ENCODE peak calls at places on chromosomes 5 and 9, in nine cellular contexts. One of them, this sample, is unnamed. For H3K27me3, the result is how much of the 10 kb centered on the place peaks cover.

GRCh38 chr9:127783111-127783621 is 2.7 kb upstream of the CDK9 start:
- DNase-seq in H9: no peak
- DNase-seq in foreskin keratinocyte: no peak
- DNase-seq in kidney epithelial cell: no peak
- DNase-seq in tibial nerve: no peak
- DNase-seq in CD8-positive, alpha-beta T cell: peak
- DNase-seq in heart right ventricle: no peak
- DNase-seq in GM06990: peak
- DNase-seq in adipocyte: no peak
- DNase-seq in this sample: peak

GRCh38 chr5:153209016-153209415 is 281.5 kb upstream of the GRIA1 start:
- DNase-seq in H9: no peak
- DNase-seq in foreskin keratinocyte: no peak
- DNase-seq in kidney epithelial cell: no peak
- DNase-seq in tibial nerve: no peak
- DNase-seq in CD8-positive, alpha-beta T cell: no peak
- DNase-seq in heart right ventricle: no peak
- DNase-seq in GM06990: no peak
- DNase-seq in adipocyte: no peak
- DNase-seq in this sample: no peak

GRCh38 chr9:92663951-92664350 is 6.0 kb downstream of the IPPK start:
- DNase-seq in H9: no peak
- DNase-seq in foreskin keratinocyte: no peak
- DNase-seq in kidney epithelial cell: no peak
- DNase-seq in tibial nerve: no peak
- DNase-seq in CD8-positive, alpha-beta T cell: no peak
- DNase-seq in heart right ventricle: no peak
- DNase-seq in GM06990: no peak
- DNase-seq in adipocyte: no peak
- DNase-seq in this sample: no peak

GRCh38 chr9:94079236-94079635 is 5.0 kb upstream of the PTPDC1 start:
- DNase-seq in H9: no peak
- DNase-seq in foreskin keratinocyte: no peak
- DNase-seq in kidney epithelial cell: no peak
- DNase-seq in tibial nerve: no peak
- DNase-seq in CD8-positive, alpha-beta T cell: no peak
- DNase-seq in heart right ventricle: no peak
- DNase-seq in GM06990: no peak
- DNase-seq in adipocyte: no peak
- DNase-seq in this sample: no peak

GRCh38 chr5:56085205-56085604 is 90.4 kb upstream of the IL6ST start:
- DNase-seq in H9: no peak
- DNase-seq in foreskin keratinocyte: no peak
- DNase-seq in kidney epithelial cell: no peak
- DNase-seq in tibial nerve: no peak
- DNase-seq in CD8-positive, alpha-beta T cell: no peak
- DNase-seq in heart right ventricle: no peak
- DNase-seq in GM06990: no peak
- DNase-seq in adipocyte: no peak
- DNase-seq in this sample: no peak

GRCh38 chr9:80134487-80134886 is 562.7 kb downstream of the TLE4 start:
- DNase-seq in H9: no peak
- DNase-seq in foreskin keratinocyte: no peak
- DNase-seq in kidney epithelial cell: no peak
- DNase-seq in tibial nerve: no peak
- DNase-seq in CD8-positive, alpha-beta T cell: no peak
- DNase-seq in heart right ventricle: no peak
- DNase-seq in GM06990: peak
- DNase-seq in adipocyte: no peak
- DNase-seq in this sample: no peak

GRCh38 chr5:160297004-160297403 is 15.4 kb downstream of the CCNJL start:
- DNase-seq in H9: no peak
- DNase-seq in foreskin keratinocyte: no peak
- DNase-seq in kidney epithelial cell: no peak
- DNase-seq in tibial nerve: no peak
- DNase-seq in CD8-positive, alpha-beta T cell: no peak
- DNase-seq in heart right ventricle: no peak
- DNase-seq in GM06990: no peak
- DNase-seq in adipocyte: no peak
- DNase-seq in this sample: no peak

GRCh38 chr5:157793298-157793791 is 49.8 kb downstream of the LSM11 start:
- DNase-seq in H9: no peak
- DNase-seq in foreskin keratinocyte: no peak
- DNase-seq in kidney epithelial cell: no peak
- DNase-seq in tibial nerve: no peak
- DNase-seq in CD8-positive, alpha-beta T cell: no peak
- DNase-seq in heart right ventricle: no peak
- DNase-seq in GM06990: no peak
- DNase-seq in adipocyte: no peak
- DNase-seq in this sample: no peak

GRCh38 chr5:38751103-38751502 is 94.7 kb upstream of the OSMR start:
- DNase-seq in H9: no peak
- DNase-seq in foreskin keratinocyte: no peak
- DNase-seq in kidney epithelial cell: no peak
- DNase-seq in tibial nerve: no peak
- DNase-seq in CD8-positive, alpha-beta T cell: no peak
- DNase-seq in heart right ventricle: no peak
- DNase-seq in GM06990: no peak
- DNase-seq in adipocyte: no peak
- DNase-seq in this sample: no peak

GRCh38 chr5:81140942-81141341 is 92.2 kb upstream of the CKMT2 start:
- DNase-seq in H9: no peak
- DNase-seq in foreskin keratinocyte: no peak
- DNase-seq in kidney epithelial cell: no peak
- DNase-seq in tibial nerve: peak
- DNase-seq in CD8-positive, alpha-beta T cell: no peak
- DNase-seq in heart right ventricle: peak
- DNase-seq in GM06990: no peak
- DNase-seq in adipocyte: peak
- DNase-seq in this sample: peak

GRCh38 chr5:58462154-58462553 is 2.3 kb upstream of the PLK2 start:
- DNase-seq in H9: no peak
- DNase-seq in foreskin keratinocyte: peak
- DNase-seq in kidney epithelial cell: no peak
- DNase-seq in tibial nerve: no peak
- DNase-seq in CD8-positive, alpha-beta T cell: no peak
- DNase-seq in heart right ventricle: no peak
- DNase-seq in GM06990: no peak
- DNase-seq in adipocyte: no peak
- DNase-seq in this sample: no peak

GRCh38 chr5:34789021-34789531 is 49.9 kb upstream of the TTC23L start:
- DNase-seq in H9: no peak
- DNase-seq in foreskin keratinocyte: no peak
- DNase-seq in kidney epithelial cell: no peak
- DNase-seq in tibial nerve: no peak
- DNase-seq in CD8-positive, alpha-beta T cell: no peak
- DNase-seq in heart right ventricle: no peak
- DNase-seq in GM06990: no peak
- DNase-seq in adipocyte: no peak
- DNase-seq in this sample: peak

GRCh38 chr5:96816430-96816939 is 8.7 kb upstream of the ERAP1 start:
- DNase-seq in H9: peak
- DNase-seq in foreskin keratinocyte: no peak
- DNase-seq in kidney epithelial cell: no peak
- DNase-seq in tibial nerve: no peak
- DNase-seq in CD8-positive, alpha-beta T cell: peak
- DNase-seq in heart right ventricle: no peak
- DNase-seq in GM06990: peak
- DNase-seq in adipocyte: no peak
- DNase-seq in this sample: no peak

GRCh38 chr9:105369911-105370310 is 77.9 kb upstream of the FSD1L start:
- DNase-seq in H9: no peak
- DNase-seq in foreskin keratinocyte: no peak
- DNase-seq in kidney epithelial cell: no peak
- DNase-seq in tibial nerve: no peak
- DNase-seq in CD8-positive, alpha-beta T cell: no peak
- DNase-seq in heart right ventricle: no peak
- DNase-seq in GM06990: no peak
- DNase-seq in adipocyte: no peak
- DNase-seq in this sample: no peak

GRCh38 chr9:105154723-105155191 is 89.7 kb upstream of the SLC44A1 start:
- DNase-seq in H9: no peak
- DNase-seq in foreskin keratinocyte: no peak
- DNase-seq in kidney epithelial cell: no peak
- DNase-seq in tibial nerve: no peak
- DNase-seq in CD8-positive, alpha-beta T cell: no peak
- DNase-seq in heart right ventricle: peak
- DNase-seq in GM06990: no peak
- DNase-seq in adipocyte: no peak
- DNase-seq in this sample: no peak

GRCh38 chr9:93130861-93131481 is 3.1 kb downstream of the NINJ1 start:
- DNase-seq in H9: no peak
- DNase-seq in foreskin keratinocyte: no peak
- DNase-seq in kidney epithelial cell: no peak
- DNase-seq in tibial nerve: peak
- DNase-seq in CD8-positive, alpha-beta T cell: no peak
- DNase-seq in heart right ventricle: no peak
- DNase-seq in GM06990: no peak
- DNase-seq in adipocyte: no peak
- DNase-seq in this sample: peak

GRCh38 chr5:11482011-11482410 is 422.2 kb downstream of the CTNND2 start:
- DNase-seq in H9: no peak
- DNase-seq in foreskin keratinocyte: no peak
- DNase-seq in kidney epithelial cell: no peak
- DNase-seq in tibial nerve: no peak
- DNase-seq in CD8-positive, alpha-beta T cell: no peak
- DNase-seq in heart right ventricle: no peak
- DNase-seq in GM06990: no peak
- DNase-seq in adipocyte: no peak
- DNase-seq in this sample: no peak

GRCh38 chr9:109052416-109052815 is 39.1 kb upstream of the CTNNAL1 start:
- DNase-seq in H9: no peak
- DNase-seq in foreskin keratinocyte: no peak
- DNase-seq in kidney epithelial cell: no peak
- DNase-seq in tibial nerve: no peak
- DNase-seq in CD8-positive, alpha-beta T cell: no peak
- DNase-seq in heart right ventricle: no peak
- DNase-seq in GM06990: no peak
- DNase-seq in adipocyte: peak
- DNase-seq in this sample: no peak

GRCh38 chr5:73319036-73319435 is 129.5 kb downstream of the FOXD1 start:
- DNase-seq in H9: no peak
- DNase-seq in foreskin keratinocyte: no peak
- DNase-seq in kidney epithelial cell: no peak
- DNase-seq in tibial nerve: no peak
- DNase-seq in CD8-positive, alpha-beta T cell: no peak
- DNase-seq in heart right ventricle: no peak
- DNase-seq in GM06990: no peak
- DNase-seq in adipocyte: no peak
- DNase-seq in this sample: no peak
- H3K27me3 ChIP-seq in H9: under half
- H3K27me3 ChIP-seq in foreskin keratinocyte: under half
- H3K27me3 ChIP-seq in kidney epithelial cell: under half
- H3K27me3 ChIP-seq in tibial nerve: under half
- H3K27me3 ChIP-seq in CD8-positive, alpha-beta T cell: under half
- H3K27me3 ChIP-seq in heart right ventricle: under half
- H3K27me3 ChIP-seq in GM06990: under half
- H3K27me3 ChIP-seq in adipocyte: under half
- H3K27me3 ChIP-seq in this sample: under half

GRCh38 chr9:134813841-134814240 is 66.8 kb upstream of the FCN2 start:
- DNase-seq in H9: no peak
- DNase-seq in foreskin keratinocyte: no peak
- DNase-seq in kidney epithelial cell: no peak
- DNase-seq in tibial nerve: no peak
- DNase-seq in CD8-positive, alpha-beta T cell: no peak
- DNase-seq in heart right ventricle: no peak
- DNase-seq in GM06990: no peak
- DNase-seq in adipocyte: no peak
- DNase-seq in this sample: no peak

GRCh38 chr9:134811673-134812668 is 68.6 kb upstream of the FCN2 start:
- DNase-seq in H9: peak
- DNase-seq in foreskin keratinocyte: no peak
- DNase-seq in kidney epithelial cell: no peak
- DNase-seq in tibial nerve: no peak
- DNase-seq in CD8-positive, alpha-beta T cell: no peak
- DNase-seq in heart right ventricle: no peak
- DNase-seq in GM06990: no peak
- DNase-seq in adipocyte: peak
- DNase-seq in this sample: no peak

GRCh38 chr9:134808393-134808792 is 72.2 kb upstream of the FCN2 start:
- DNase-seq in H9: no peak
- DNase-seq in foreskin keratinocyte: no peak
- DNase-seq in kidney epithelial cell: no peak
- DNase-seq in tibial nerve: no peak
- DNase-seq in CD8-positive, alpha-beta T cell: no peak
- DNase-seq in heart right ventricle: no peak
- DNase-seq in GM06990: no peak
- DNase-seq in adipocyte: no peak
- DNase-seq in this sample: no peak

GRCh38 chr9:134809296-134809695 is 71.3 kb upstream of the FCN2 start:
- DNase-seq in H9: no peak
- DNase-seq in foreskin keratinocyte: no peak
- DNase-seq in kidney epithelial cell: no peak
- DNase-seq in tibial nerve: peak
- DNase-seq in CD8-positive, alpha-beta T cell: no peak
- DNase-seq in heart right ventricle: no peak
- DNase-seq in GM06990: no peak
- DNase-seq in adipocyte: no peak
- DNase-seq in this sample: no peak

GRCh38 chr9:134811079-134811672 is 69.4 kb upstream of the FCN2 start:
- DNase-seq in H9: no peak
- DNase-seq in foreskin keratinocyte: no peak
- DNase-seq in kidney epithelial cell: no peak
- DNase-seq in tibial nerve: no peak
- DNase-seq in CD8-positive, alpha-beta T cell: no peak
- DNase-seq in heart right ventricle: no peak
- DNase-seq in GM06990: no peak
- DNase-seq in adipocyte: no peak
- DNase-seq in this sample: no peak
- H3K27me3 ChIP-seq in H9: under half
- H3K27me3 ChIP-seq in foreskin keratinocyte: under half
- H3K27me3 ChIP-seq in kidney epithelial cell: under half
- H3K27me3 ChIP-seq in tibial nerve: under half
- H3K27me3 ChIP-seq in CD8-positive, alpha-beta T cell: under half
- H3K27me3 ChIP-seq in heart right ventricle: under half
- H3K27me3 ChIP-seq in GM06990: under half
- H3K27me3 ChIP-seq in adipocyte: under half
- H3K27me3 ChIP-seq in this sample: under half

GRCh38 chr9:74524289-74524688 is 27.2 kb downstream of the RORB start:
- DNase-seq in H9: no peak
- DNase-seq in foreskin keratinocyte: no peak
- DNase-seq in kidney epithelial cell: no peak
- DNase-seq in tibial nerve: no peak
- DNase-seq in CD8-positive, alpha-beta T cell: no peak
- DNase-seq in heart right ventricle: no peak
- DNase-seq in GM06990: no peak
- DNase-seq in adipocyte: no peak
- DNase-seq in this sample: no peak
- H3K27me3 ChIP-seq in H9: under half
- H3K27me3 ChIP-seq in foreskin keratinocyte: under half
- H3K27me3 ChIP-seq in kidney epithelial cell: under half
- H3K27me3 ChIP-seq in tibial nerve: under half
- H3K27me3 ChIP-seq in CD8-positive, alpha-beta T cell: under half
- H3K27me3 ChIP-seq in heart right ventricle: under half
- H3K27me3 ChIP-seq in GM06990: under half
- H3K27me3 ChIP-seq in adipocyte: under half
- H3K27me3 ChIP-seq in this sample: under half

GRCh38 chr9:133476531-133476930 is 2.4 kb downstream of the SLC2A6 start:
- DNase-seq in H9: no peak
- DNase-seq in foreskin keratinocyte: no peak
- DNase-seq in kidney epithelial cell: no peak
- DNase-seq in tibial nerve: no peak
- DNase-seq in CD8-positive, alpha-beta T cell: no peak
- DNase-seq in heart right ventricle: no peak
- DNase-seq in GM06990: no peak
- DNase-seq in adipocyte: no peak
- DNase-seq in this sample: no peak
- H3K27me3 ChIP-seq in H9: under half
- H3K27me3 ChIP-seq in foreskin keratinocyte: under half
- H3K27me3 ChIP-seq in kidney epithelial cell: under half
- H3K27me3 ChIP-seq in tibial nerve: under half
- H3K27me3 ChIP-seq in CD8-positive, alpha-beta T cell: under half
- H3K27me3 ChIP-seq in heart right ventricle: under half
- H3K27me3 ChIP-seq in GM06990: under half
- H3K27me3 ChIP-seq in adipocyte: under half
- H3K27me3 ChIP-seq in this sample: under half

This sample was measured in adrenal gland.